ENCODE peak calls at places on chromosomes 7 and 10, in seven cellular contexts. One of them, this sample, is unnamed.

GRCh38 chr7:106178593-106179134 is 66.6 kb upstream of the SYPL1 start:
- DNase-seq in HCT116: peak
- DNase-seq in SK-N-SH: no peak
- DNase-seq in GM12878: no peak
- DNase-seq in HepG2: peak
- DNase-seq in H1: no peak
- DNase-seq in K562: no peak
- DNase-seq in this sample: peak

GRCh38 chr10:22002531-22003110 is 909 bp downstream of the DNAJC1 start:
- DNase-seq in HCT116: no peak
- DNase-seq in SK-N-SH: no peak
- DNase-seq in GM12878: no peak
- DNase-seq in HepG2: peak
- DNase-seq in H1: no peak
- DNase-seq in K562: no peak
- DNase-seq in this sample: peak

GRCh38 chr7:147547252-147547897 is 1043.2 kb upstream of the C7orf33 start:
- DNase-seq in HCT116: no peak
- DNase-seq in SK-N-SH: peak
- DNase-seq in GM12878: no peak
- DNase-seq in HepG2: peak
- DNase-seq in H1: peak
- DNase-seq in K562: no peak
- DNase-seq in this sample: no peak

GRCh38 chr7:816751-817671 is 15.3 kb upstream of the SUN1 start:
- DNase-seq in HCT116: no peak
- DNase-seq in SK-N-SH: no peak
- DNase-seq in GM12878: no peak
- DNase-seq in HepG2: no peak
- DNase-seq in H1: no peak
- DNase-seq in K562: peak
- DNase-seq in this sample: peak

GRCh38 chr10:79007037-79007842 is 61.5 kb upstream of the ZMIZ1 start:
- DNase-seq in HCT116: no peak
- DNase-seq in SK-N-SH: no peak
- DNase-seq in GM12878: no peak
- DNase-seq in HepG2: no peak
- DNase-seq in H1: no peak
- DNase-seq in K562: no peak
- DNase-seq in this sample: no peak

GRCh38 chr7:119999743-120000475 is 273.1 kb upstream of the KCND2 start:
- DNase-seq in HCT116: no peak
- DNase-seq in SK-N-SH: no peak
- DNase-seq in GM12878: no peak
- DNase-seq in HepG2: no peak
- DNase-seq in H1: no peak
- DNase-seq in K562: no peak
- DNase-seq in this sample: no peak

GRCh38 chr10:118241229-118242137 is 100.6 kb downstream of the FAM204A start:
- DNase-seq in HCT116: peak
- DNase-seq in SK-N-SH: peak
- DNase-seq in GM12878: peak
- DNase-seq in HepG2: peak
- DNase-seq in H1: peak
- DNase-seq in K562: peak
- DNase-seq in this sample: peak

GRCh38 chr7:5396999-5397656 is 26.5 kb downstream of the TNRC18 start:
- DNase-seq in HCT116: peak
- DNase-seq in SK-N-SH: peak
- DNase-seq in GM12878: peak
- DNase-seq in HepG2: peak
- DNase-seq in H1: no peak
- DNase-seq in K562: no peak
- DNase-seq in this sample: peak

GRCh38 chr7:145106001-145106400 is 270.1 kb upstream of the TPK1 start:
- DNase-seq in HCT116: no peak
- DNase-seq in SK-N-SH: no peak
- DNase-seq in GM12878: no peak
- DNase-seq in HepG2: no peak
- DNase-seq in H1: no peak
- DNase-seq in K562: no peak
- DNase-seq in this sample: peak

GRCh38 chr10:317219-317868 is 182.1 kb downstream of the ZMYND11 start:
- DNase-seq in HCT116: no peak
- DNase-seq in SK-N-SH: no peak
- DNase-seq in GM12878: peak
- DNase-seq in HepG2: no peak
- DNase-seq in H1: no peak
- DNase-seq in K562: no peak
- DNase-seq in this sample: no peak

GRCh38 chr10:33208166-33208565 is 126.3 kb downstream of the NRP1 start:
- DNase-seq in HCT116: no peak
- DNase-seq in SK-N-SH: no peak
- DNase-seq in GM12878: no peak
- DNase-seq in HepG2: no peak
- DNase-seq in H1: no peak
- DNase-seq in K562: no peak
- DNase-seq in this sample: no peak

GRCh38 chr10:22978287-22978686 is 50.4 kb downstream of the ARMC3 start:
- DNase-seq in HCT116: no peak
- DNase-seq in SK-N-SH: no peak
- DNase-seq in GM12878: no peak
- DNase-seq in HepG2: no peak
- DNase-seq in H1: no peak
- DNase-seq in K562: no peak
- DNase-seq in this sample: no peak

GRCh38 chr10:114282526-114282925 is 43.5 kb downstream of the VWA2 start:
- DNase-seq in HCT116: no peak
- DNase-seq in SK-N-SH: no peak
- DNase-seq in GM12878: no peak
- DNase-seq in HepG2: no peak
- DNase-seq in H1: no peak
- DNase-seq in K562: no peak
- DNase-seq in this sample: no peak

GRCh38 chr7:1603346-1604211 is 33.7 kb upstream of the PSMG3 start:
- DNase-seq in HCT116: no peak
- DNase-seq in SK-N-SH: peak
- DNase-seq in GM12878: no peak
- DNase-seq in HepG2: no peak
- DNase-seq in H1: no peak
- DNase-seq in K562: no peak
- DNase-seq in this sample: no peak

GRCh38 chr7:123060446-123060845 is 64.9 kb upstream of the TAS2R16 start:
- DNase-seq in HCT116: no peak
- DNase-seq in SK-N-SH: no peak
- DNase-seq in GM12878: no peak
- DNase-seq in HepG2: no peak
- DNase-seq in H1: no peak
- DNase-seq in K562: no peak
- DNase-seq in this sample: no peak

GRCh38 chr10:81848931-81849330 is 26.1 kb upstream of the NRG3 start:
- DNase-seq in HCT116: no peak
- DNase-seq in SK-N-SH: no peak
- DNase-seq in GM12878: no peak
- DNase-seq in HepG2: no peak
- DNase-seq in H1: no peak
- DNase-seq in K562: no peak
- DNase-seq in this sample: no peak
- TF ChIP-seq JUND in HCT116: no peak
- TF ChIP-seq JUND in SK-N-SH: no peak
- TF ChIP-seq JUND in GM12878: no peak
- TF ChIP-seq JUND in HepG2: no peak
- TF ChIP-seq JUND in H1: no peak
- TF ChIP-seq JUND in K562: no peak
- TF ChIP-seq JUND in this sample: no peak

GRCh38 chr7:117675519-117676137 is 195.8 kb downstream of the CFTR start:
- DNase-seq in HCT116: no peak
- DNase-seq in SK-N-SH: no peak
- DNase-seq in GM12878: no peak
- DNase-seq in HepG2: no peak
- DNase-seq in H1: no peak
- DNase-seq in K562: no peak
- DNase-seq in this sample: no peak

GRCh38 chr7:117673367-117673766 is 193.5 kb downstream of the CFTR start:
- DNase-seq in HCT116: no peak
- DNase-seq in SK-N-SH: no peak
- DNase-seq in GM12878: no peak
- DNase-seq in HepG2: no peak
- DNase-seq in H1: peak
- DNase-seq in K562: no peak
- DNase-seq in this sample: no peak

GRCh38 chr7:117674617-117675016 is 194.8 kb downstream of the CFTR start:
- DNase-seq in HCT116: no peak
- DNase-seq in SK-N-SH: no peak
- DNase-seq in GM12878: no peak
- DNase-seq in HepG2: no peak
- DNase-seq in H1: peak
- DNase-seq in K562: no peak
- DNase-seq in this sample: no peak

GRCh38 chr7:117672433-117672832 is 192.6 kb downstream of the CFTR start:
- DNase-seq in HCT116: no peak
- DNase-seq in SK-N-SH: no peak
- DNase-seq in GM12878: no peak
- DNase-seq in HepG2: no peak
- DNase-seq in H1: no peak
- DNase-seq in K562: no peak
- DNase-seq in this sample: no peak

GRCh38 chr7:117673839-117674238 is 194.0 kb downstream of the CFTR start:
- DNase-seq in HCT116: peak
- DNase-seq in SK-N-SH: peak
- DNase-seq in GM12878: no peak
- DNase-seq in HepG2: peak
- DNase-seq in H1: no peak
- DNase-seq in K562: no peak
- DNase-seq in this sample: peak
- TF ChIP-seq JUND in HCT116: no peak
- TF ChIP-seq JUND in SK-N-SH: no peak
- TF ChIP-seq JUND in GM12878: no peak
- TF ChIP-seq JUND in HepG2: no peak
- TF ChIP-seq JUND in H1: no peak
- TF ChIP-seq JUND in K562: no peak
- TF ChIP-seq JUND in this sample: no peak

DNA sequence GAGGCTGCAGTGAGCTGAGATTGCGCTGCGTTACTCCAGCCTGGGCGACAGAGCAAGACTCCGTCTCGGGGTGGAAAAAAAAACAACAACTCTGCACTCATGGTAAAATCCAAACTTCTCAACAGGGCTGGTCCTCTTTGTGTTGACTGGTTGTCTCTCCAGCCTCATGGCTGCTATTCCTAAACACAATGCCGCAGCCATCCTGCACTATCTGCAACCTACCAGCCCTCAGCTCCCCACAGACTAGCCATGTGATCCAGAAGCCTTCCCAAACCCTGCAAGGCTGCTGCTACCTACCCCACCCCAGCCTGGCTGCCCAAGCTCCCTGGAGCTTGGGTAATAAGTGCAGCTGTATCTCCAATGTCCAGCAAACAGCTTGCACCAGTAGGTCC is 11.7 kb downstream of the ZYX start:
- DNase-seq in HCT116: no peak
- DNase-seq in SK-N-SH: no peak
- DNase-seq in GM12878: no peak
- DNase-seq in HepG2: no peak
- DNase-seq in H1: no peak
- DNase-seq in K562: no peak
- DNase-seq in this sample: no peak
- TF ChIP-seq JUND in HCT116: no peak
- TF ChIP-seq JUND in SK-N-SH: no peak
- TF ChIP-seq JUND in GM12878: no peak
- TF ChIP-seq JUND in HepG2: no peak
- TF ChIP-seq JUND in H1: no peak
- TF ChIP-seq JUND in K562: no peak
- TF ChIP-seq JUND in this sample: no peak

GRCh38 chr10:53045315-53045714 is 272.7 kb upstream of the MBL2 start:
- DNase-seq in HCT116: no peak
- DNase-seq in SK-N-SH: no peak
- DNase-seq in GM12878: no peak
- DNase-seq in HepG2: no peak
- DNase-seq in H1: no peak
- DNase-seq in K562: no peak
- DNase-seq in this sample: no peak
- TF ChIP-seq JUND in HCT116: no peak
- TF ChIP-seq JUND in SK-N-SH: no peak
- TF ChIP-seq JUND in GM12878: no peak
- TF ChIP-seq JUND in HepG2: no peak
- TF ChIP-seq JUND in H1: no peak
- TF ChIP-seq JUND in K562: no peak
- TF ChIP-seq JUND in this sample: no peak